ENCODE peak calls at places on chromosomes 7 and 10, in nine cellular contexts. I, H, T, R, U, E, C, Z and F are unnamed samples.

GRCh38 chr7:51451751-51452465 is 135.3 kb upstream of the COBL start:
- DNase-seq in I (no peak), H (peak), T (no peak), R (no peak), U (no peak), E (no peak), C (no peak), Z (no peak), F (no peak)

GRCh38 chr10:71241899-71242620 is 29.7 kb downstream of the UNC5B start:
- DNase-seq in I (no peak), H (no peak), T (no peak), R (no peak), U (no peak), E (peak), C (no peak), Z (no peak), F (no peak)

GRCh38 chr7:157006829-157007469 is 3.5 kb downstream of the MNX1 start:
- DNase-seq in I (no peak), H (no peak), T (no peak), R (no peak), U (no peak), E (no peak), C (no peak), Z (no peak), F (no peak)

GRCh38 chr10:104741127-104741526 is 100.0 kb downstream of the SORCS3 start:
- DNase-seq in I (no peak), H (no peak), T (no peak), R (no peak), U (no peak), E (no peak), C (no peak), Z (no peak), F (no peak)

GRCh38 chr7:148286150-148286549 is 304.4 kb upstream of the C7orf33 start:
- DNase-seq in I (no peak), H (peak), T (no peak), R (no peak), U (no peak), E (peak), C (no peak), Z (no peak), F (no peak)

GRCh38 chr10:96556003-96556402 is 30.8 kb downstream of the TM9SF3 start:
- DNase-seq in I (no peak), H (peak), T (no peak), R (no peak), U (no peak), E (peak), C (no peak), Z (no peak), F (no peak)

GRCh38 chr10:44947356-44948152 is 12.0 kb upstream of the RASSF4 start:
- DNase-seq in I (no peak), H (no peak), T (no peak), R (no peak), U (no peak), E (no peak), C (no peak), Z (no peak), F (no peak)

GRCh38 chr10:35940067-35940989 is 298.2 kb upstream of the FZD8 start:
- DNase-seq in I (peak), H (no peak), T (no peak), R (peak), U (no peak), E (peak), C (no peak), Z (no peak), F (no peak)

GRCh38 chr10:113053881-113054280 is 103.8 kb downstream of the TCF7L2 start:
- DNase-seq in I (no peak), H (peak), T (no peak), R (no peak), U (no peak), E (no peak), C (no peak), Z (no peak), F (no peak)

GRCh38 chr7:53350241-53350640 is 314.8 kb downstream of the POM121L12 start:
- DNase-seq in I (no peak), H (peak), T (no peak), R (no peak), U (no peak), E (no peak), C (no peak), Z (no peak), F (no peak)

GRCh38 chr10:65497837-65498236 is 1428.0 kb upstream of the LRRTM3 start:
- DNase-seq in I (no peak), H (no peak), T (no peak), R (no peak), U (no peak), E (no peak), C (no peak), Z (no peak), F (no peak)